ENCODE peak calls at places on chromosome 6, in eight cellular contexts. L is psoas muscle, D is NCI-H1417, W is AG09309, S is cerebellar nuclear complex, F is left colon, Y is dorsolateral prefrontal cortex, M is anterior cingulate cortex. R is an unnamed sample.

GRCh38 chr6:148342146-148343027 is at the start of gene SASH1:
- DNase-seq in D (peak), M (peak), Y (peak), L (peak), W (peak), S (no peak), F (peak), R (peak)

GRCh38 chr6:118567974-118568373 is 19.9 kb downstream of the PLN start:
- DNase-seq in F (no peak), M (no peak), W (no peak), D (no peak), L (no peak), S (no peak), Y (no peak), R (no peak)

GRCh38 chr6:34585512-34586045 is 29.4 kb upstream of the SPDEF start:
- DNase-seq in S (no peak), Y (peak), W (peak), F (no peak), L (peak), D (no peak), M (peak), R (no peak)

GRCh38 chr6:166005846-166006592 is 161.6 kb downstream of the TBXT start:
- DNase-seq in Y (peak), F (peak), S (peak), L (peak), M (peak), W (no peak), D (no peak), R (no peak)

GRCh38 chr6:131290955-131291354 is 155.7 kb downstream of the AKAP7 start:
- DNase-seq in M (no peak), D (no peak), Y (no peak), L (no peak), F (no peak), W (no peak), S (no peak), R (no peak)

GRCh38 chr6:135144678-135145508 is 36.2 kb upstream of the MYB start:
- DNase-seq in Y (no peak), M (no peak), W (no peak), D (peak), S (no peak), F (no peak), L (no peak), R (peak)

GRCh38 chr6:17886891-17887290 is 100.5 kb downstream of the KIF13A start:
- DNase-seq in F (no peak), L (no peak), Y (no peak), M (no peak), W (no peak), D (no peak), S (no peak), R (peak)

GRCh38 chr6:106796754-106797153 is 167.4 kb downstream of the QRSL1 start:
- DNase-seq in W (no peak), S (no peak), M (no peak), F (no peak), Y (no peak), D (no peak), L (no peak), R (no peak)

GRCh38 chr6:1614767-1615650 is 5.3 kb downstream of the FOXC1 start:
- DNase-seq in F (no peak), M (no peak), W (no peak), Y (no peak), S (no peak), L (no peak), D (no peak), R (no peak)

GRCh38 chr6:41200901-41201783 is at the start of gene TREML2:
- DNase-seq in L (no peak), W (no peak), D (no peak), Y (no peak), F (peak), M (no peak), S (no peak), R (no peak)

GRCh38 chr6:62283828-62284411 is 2.1 kb downstream of the KHDRBS2 start:
- DNase-seq in F (no peak), M (no peak), L (no peak), D (no peak), Y (no peak), S (no peak), W (no peak), R (peak)

GRCh38 chr6:39018103-39018502 is 30.5 kb upstream of the GLP1R start:
- DNase-seq in M (no peak), L (no peak), S (no peak), F (no peak), W (no peak), Y (no peak), D (no peak), R (no peak)

GRCh38 chr6:44702292-44702691 is 314.8 kb downstream of the CDC5L start:
- DNase-seq in D (no peak), F (no peak), Y (no peak), M (no peak), S (no peak), L (no peak), W (no peak), R (no peak)

GRCh38 chr6:42179956-42180335 is 6.8 kb downstream of the GUCA1A start:
- DNase-seq in Y (no peak), M (no peak), S (no peak), W (no peak), F (no peak), D (no peak), L (no peak), R (no peak)

GRCh38 chr6:56424542-56425083 is 177.2 kb upstream of the COL21A1 start:
- DNase-seq in L (no peak), W (no peak), F (no peak), Y (no peak), D (peak), S (no peak), M (no peak), R (no peak)

GRCh38 chr6:29005183-29005885 is at the start of gene ZNF311:
- DNase-seq in M (no peak), D (no peak), S (no peak), L (peak), W (no peak), F (peak), Y (no peak), R (no peak)

GRCh38 chr6:436308-437041 is 44.9 kb downstream of the IRF4 start:
- DNase-seq in M (no peak), Y (no peak), S (no peak), F (no peak), W (peak), D (no peak), L (no peak), R (peak)

GRCh38 chr6:37311666-37312473 is 41.9 kb upstream of the RNF8 start:
- DNase-seq in M (no peak), Y (no peak), L (no peak), D (no peak), S (no peak), F (no peak), W (no peak), R (peak)

GRCh38 chr6:133992992-133993682 is 40.1 kb downstream of the TBPL1 start:
- DNase-seq in S (no peak), L (no peak), D (no peak), F (no peak), Y (no peak), M (no peak), W (no peak), R (no peak)

GRCh38 chr6:109008537-109008950 is 86.1 kb downstream of the SESN1 start:
- DNase-seq in S (no peak), Y (no peak), L (no peak), M (no peak), W (no peak), D (no peak), F (no peak), R (peak)

GRCh38 chr6:158559895-158560786 is at the start of gene TMEM181:
- DNase-seq in W (peak), F (peak), L (peak), S (no peak), D (peak), Y (peak), M (peak), R (peak)

GRCh38 chr6:124203812-124204167 is 400.1 kb downstream of the NKAIN2 start:
- DNase-seq in L (no peak), W (no peak), F (no peak), M (no peak), D (no peak), S (no peak), Y (no peak), R (no peak)

R was measured in HFFc6.